ENCODE peak calls at places on chromosomes 3 and 15, in nine cellular contexts. A is OCI-LY7, G is HCT116, L is lower lobe of right lung, B is AG04449, N is astrocyte of the cerebellum, I is RWPE2, V is AG10803, J is Panc1. Z is an unnamed sample.
A peak's percentile ranks its signal among the peaks of the same experiment; 100 is the strongest.

GRCh38 chr3:29665688-29666087 is 384.8 kb downstream of the RBMS3 start:
- DNase-seq in A (no peak), G (no peak), L (no peak), B (no peak), N (no peak), I (no peak), V (no peak), J (no peak), Z (no peak)

GRCh38 chr3:18649666-18650363 is 224.7 kb upstream of the SATB1 start:
- DNase-seq in A (no peak), G (no peak), L (no peak), B (no peak), N (no peak), I (no peak), V (no peak), J (no peak), Z (peak; percentile 29)

GRCh38 chr3:23206371-23206770 is 3.2 kb downstream of the UBE2E2 start:
- DNase-seq in A (peak; percentile 18), G (no peak), L (no peak), B (no peak), N (no peak), I (no peak), V (no peak), J (no peak), Z (no peak)

GRCh38 chr3:64213224-64213893 is 11.9 kb downstream of the PRICKLE2 start:
- DNase-seq in A (no peak), G (no peak), L (no peak), B (no peak), N (peak; percentile 41), I (no peak), V (no peak), J (no peak), Z (no peak)

GRCh38 chr3:102712896-102713295 is 278.1 kb downstream of the ZPLD1 start:
- DNase-seq in A (no peak), G (no peak), L (no peak), B (no peak), N (no peak), I (no peak), V (no peak), J (no peak), Z (no peak)

GRCh38 chr3:142808103-142808917 is 80.6 kb downstream of the PCOLCE2 start:
- DNase-seq in A (no peak), G (peak; percentile 50), L (no peak), B (peak; percentile 5), N (peak; percentile 27), I (no peak), V (peak; percentile 61), J (peak; percentile 80), Z (no peak)

GRCh38 chr15:68196445-68197169 is 8.5 kb downstream of the CALML4 start:
- DNase-seq in A (no peak), G (no peak), L (no peak), B (no peak), N (no peak), I (no peak), V (no peak), J (no peak), Z (no peak)

GRCh38 chr3:72079369-72079872 is 294.5 kb upstream of the PROK2 start:
- DNase-seq in A (peak; percentile 64), G (no peak), L (no peak), B (no peak), N (no peak), I (no peak), V (no peak), J (no peak), Z (no peak)

GRCh38 chr3:141057436-141057835 is 6.3 kb downstream of the SPSB4 start:
- DNase-seq in A (no peak), G (no peak), L (no peak), B (no peak), N (no peak), I (no peak), V (no peak), J (no peak), Z (no peak)

GRCh38 chr3:49638445-49638844 is 35.7 kb upstream of the APEH start:
- DNase-seq in A (no peak), G (peak; percentile 57), L (no peak), B (no peak), N (no peak), I (peak; percentile 87), V (peak; percentile 50), J (no peak), Z (no peak)

GRCh38 chr3:7728566-7729519 is 772.8 kb upstream of the LMCD1 start:
- DNase-seq in A (no peak), G (no peak), L (no peak), B (no peak), N (no peak), I (no peak), V (no peak), J (no peak), Z (no peak)

GRCh38 chr3:102195198-102195948 is 239.4 kb upstream of the ZPLD1 start:
- DNase-seq in A (no peak), G (no peak), L (peak; percentile 53), B (no peak), N (no peak), I (peak; percentile 74), V (no peak), J (no peak), Z (no peak)

GRCh38 chr3:3799173-3800075 is at the start of gene LRRN1:
- DNase-seq in A (no peak), G (no peak), L (peak; percentile 72), B (no peak), N (no peak), I (no peak), V (no peak), J (no peak), Z (no peak)

DNA sequence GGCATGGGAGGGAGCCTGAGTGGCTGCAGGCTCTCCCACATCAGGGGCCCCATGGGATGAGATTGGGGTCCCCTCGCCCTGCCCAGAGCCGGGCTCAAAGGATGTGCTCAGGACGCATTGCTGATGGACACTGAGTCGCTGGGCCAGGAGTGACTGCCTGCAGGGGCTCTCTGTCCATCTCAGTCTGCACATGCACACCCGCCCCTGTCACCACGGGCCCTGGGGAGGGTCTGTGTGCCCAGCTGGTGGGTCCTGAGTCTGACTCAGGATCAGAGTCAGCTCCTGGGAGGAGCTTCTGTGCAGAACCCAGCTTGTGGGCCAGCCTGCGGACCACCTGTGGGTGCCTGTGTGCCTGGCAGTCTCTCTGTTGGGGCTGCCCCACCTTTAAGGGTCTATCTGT is 18.1 kb downstream of the STAB1 start:
- DNase-seq in A (no peak), G (no peak), L (no peak), B (no peak), N (no peak), I (no peak), V (no peak), J (no peak), Z (no peak)
- H3K4me3 ChIP-seq in A (no peak overlapping the region), G (no peak overlapping the region), L (no peak overlapping the region), B (no peak overlapping the region), N (no peak overlapping the region), I (no peak overlapping the region), V (no peak overlapping the region), J (no peak overlapping the region), Z (no peak overlapping the region)

GRCh38 chr3:14256561-14257342 is 78.1 kb downstream of the LSM3 start:
- DNase-seq in A (peak; percentile 55), G (no peak), L (no peak), B (no peak), N (no peak), I (no peak), V (no peak), J (no peak), Z (no peak)
- TF ChIP-seq CTCF in A (peak; percentile 32), G (no peak), L (no peak), B (no peak), N (no peak), I (no peak), V (no peak), J (no peak), Z (no peak)

GRCh38 chr3:45687828-45688193 is 1.4 kb upstream of the SACM1L start:
- DNase-seq in A (peak; percentile 12), G (no peak), L (no peak), B (no peak), N (no peak), I (no peak), V (no peak), J (no peak), Z (no peak)
- H3K4me3 ChIP-seq in A (peak overlapping the region; percentile 91), G (no peak overlapping the region), L (peak overlapping the region; percentile 76), B (peak overlapping the region; percentile 71), N (peak overlapping the region; percentile 65), I (peak overlapping the region; percentile 66), V (no peak overlapping the region), J (peak overlapping the region; percentile 84), Z (peak overlapping the region; percentile 86)

GRCh38 chr3:24359102-24359501 is 135.5 kb downstream of the THRB start:
- DNase-seq in A (no peak), G (no peak), L (no peak), B (no peak), N (no peak), I (no peak), V (no peak), J (no peak), Z (no peak)

GRCh38 chr3:24363242-24363641 is 131.4 kb downstream of the THRB start:
- DNase-seq in A (no peak), G (no peak), L (no peak), B (no peak), N (no peak), I (no peak), V (peak; percentile 32), J (no peak), Z (no peak)

GRCh38 chr3:24359645-24360462 is 134.8 kb downstream of the THRB start:
- DNase-seq in A (no peak), G (no peak), L (no peak), B (no peak), N (no peak), I (no peak), V (no peak), J (no peak), Z (no peak)

GRCh38 chr3:24361661-24362060 is 133.0 kb downstream of the THRB start:
- DNase-seq in A (no peak), G (no peak), L (no peak), B (no peak), N (no peak), I (no peak), V (no peak), J (no peak), Z (no peak)

GRCh38 chr3:24360946-24361345 is 133.7 kb downstream of the THRB start:
- DNase-seq in A (no peak), G (no peak), L (no peak), B (no peak), N (no peak), I (no peak), V (peak; percentile 25), J (no peak), Z (no peak)
- TF ChIP-seq CTCF in A (no peak), G (no peak), L (no peak), B (no peak), N (no peak), I (no peak), V (no peak), J (no peak), Z (no peak)

DNA sequence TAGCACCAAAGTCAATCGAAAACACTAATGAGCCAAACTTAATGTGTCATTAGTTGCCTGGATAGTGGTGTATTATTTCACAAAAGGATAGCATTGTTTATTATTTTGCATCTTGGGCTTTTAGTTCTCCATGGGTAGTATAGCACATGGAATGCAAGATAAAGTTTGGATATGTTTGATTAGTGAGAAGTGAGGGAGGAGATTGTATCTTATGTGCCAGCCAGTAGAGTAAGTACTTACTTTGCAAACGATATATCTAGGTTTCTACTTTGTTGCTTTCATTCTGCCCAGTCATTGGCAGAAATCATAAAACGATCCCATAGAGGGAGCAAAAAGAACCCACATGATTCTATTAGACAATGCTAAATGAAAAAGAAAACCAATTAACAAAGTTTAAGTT is 105.3 kb downstream of the RARB start:
- DNase-seq in A (no peak), G (no peak), L (no peak), B (no peak), N (no peak), I (no peak), V (no peak), J (no peak), Z (no peak)
- H3K4me3 ChIP-seq in A (no peak overlapping the region), G (no peak overlapping the region), L (no peak overlapping the region), B (no peak overlapping the region), N (no peak overlapping the region), I (no peak overlapping the region), V (no peak overlapping the region), J (no peak overlapping the region), Z (no peak overlapping the region)